ENCODE peak calls at places on chromosomes 16 and 17, in four cellular contexts. C is activated CD4-positive, alpha-beta T cell treated with anti-CD3 and anti-CD28 coated beads, Interleukin-2, amount 50 U/mL, for 48 hours; Q is HuH-7; T is caudate nucleus. E is an unnamed sample.

GRCh38 chr17:17304521-17304985 is 1.4 kb downstream of the NT5M start:
- DNase-seq in C (peak), Q (no peak), T (no peak), E (no peak)

GRCh38 chr16:68190745-68191510 is 45.0 kb downstream of the ESRP2 start:
- DNase-seq in C (no peak), Q (no peak), T (no peak), E (no peak)

GRCh38 chr16:30992381-30992780 is 7.4 kb downstream of the HSD3B7 start:
- DNase-seq in C (no peak), Q (no peak), T (no peak), E (no peak)

GRCh38 chr17:71438631-71439146 is 682.1 kb upstream of the SOX9 start:
- DNase-seq in C (no peak), Q (peak), T (no peak), E (no peak)

GRCh38 chr17:32826076-32826475 is 50.8 kb downstream of the MYO1D start:
- DNase-seq in C (no peak), Q (no peak), T (no peak), E (no peak)

GRCh38 chr17:43816336-43817320 is 16.3 kb downstream of the MPP3 start:
- DNase-seq in C (no peak), Q (no peak), T (no peak), E (no peak)

GRCh38 chr16:58516768-58517107 is 1.4 kb downstream of the SETD6 start:
- DNase-seq in C (no peak), Q (no peak), T (no peak), E (no peak)

GRCh38 chr17:17780941-17781590 is 55.7 kb downstream of the SREBF1 start:
- DNase-seq in C (no peak), Q (no peak), T (no peak), E (no peak)

GRCh38 chr17:67608691-67609090 is 109.0 kb upstream of the NOL11 start:
- DNase-seq in C (no peak), Q (no peak), T (no peak), E (no peak)

GRCh38 chr16:637081-638018 is 1.2 kb upstream of the METTL26 start:
- DNase-seq in C (peak), Q (peak), T (peak), E (peak)

GRCh38 chr16:3050487-3050886 is 4.1 kb downstream of the MMP25 start:
- DNase-seq in C (no peak), Q (no peak), T (no peak), E (no peak)

GRCh38 chr16:65229191-65229662 is 107.4 kb upstream of the CDH11 start:
- DNase-seq in C (no peak), Q (no peak), T (no peak), E (no peak)

GRCh38 chr17:76326306-76326705 is 18.2 kb upstream of the QRICH2 start:
- DNase-seq in C (no peak), Q (no peak), T (no peak), E (no peak)

GRCh38 chr17:36940313-36941264 is 3.3 kb downstream of the LHX1 start:
- DNase-seq in C (no peak), Q (no peak), T (no peak), E (no peak)

GRCh38 chr17:52105601-52106000 is 52.9 kb downstream of the CA10 start:
- DNase-seq in C (no peak), Q (no peak), T (no peak), E (no peak)

GRCh38 chr17:40176409-40177110 is 710 bp upstream of the RAPGEFL1 start:
- DNase-seq in C (no peak), Q (no peak), T (no peak), E (no peak)

GRCh38 chr17:67365762-67366192 is 600 bp downstream of the PSMD12 start:
- DNase-seq in C (peak), Q (no peak), T (no peak), E (no peak)

GRCh38 chr17:78490156-78490555 is 87.0 kb downstream of the DNAH17 start:
- DNase-seq in C (no peak), Q (no peak), T (no peak), E (no peak)

GRCh38 chr17:82013772-82014321 is 8.8 kb downstream of the CENPX start:
- DNase-seq in C (no peak), Q (no peak), T (no peak), E (no peak)

GRCh38 chr16:56779956-56780355 is 50.0 kb downstream of the NUP93 start:
- DNase-seq in C (no peak), Q (no peak), T (no peak), E (no peak)

GRCh38 chr17:81043725-81044427 is 8.9 kb downstream of the BAIAP2 start:
- DNase-seq in C (no peak), Q (peak), T (no peak), E (no peak)